ENCODE peak calls at places on chromosome 15, in four cellular contexts. U is activated CD4-positive, CD25-positive, alpha-beta regulatory T cell treated with anti-CD3 and anti-CD28 coated beads, Interleukin-2, amount 50 U/mL, for 72 hours; O is heart left ventricle; Q is CMK. K is an unnamed sample.

GRCh38 chr15:64224508-64224907 is 61.7 kb upstream of the PPIB start:
- DNase-seq in O (no peak), Q (no peak), U (no peak), K (no peak)

GRCh38 chr15:79401301-79401700 is 30.8 kb upstream of the MINAR1 start:
- DNase-seq in O (no peak), Q (no peak), U (no peak), K (no peak)

GRCh38 chr15:27059610-27060202 is 88.7 kb downstream of the GABRG3 start:
- DNase-seq in O (no peak), U (no peak), Q (peak; percentile 34), K (no peak)

GRCh38 chr15:88018865-88019626 is 237.5 kb downstream of the NTRK3 start:
- DNase-seq in O (no peak), Q (no peak), U (no peak), K (no peak)

GRCh38 chr15:56732881-56733130 is 503 bp downstream of the ZNF280D start:
- DNase-seq in U (no peak), Q (no peak), O (no peak), K (no peak)

GRCh38 chr15:69824075-69824876 is 273.4 kb downstream of the TLE3 start:
- DNase-seq in O (no peak), Q (no peak), U (no peak), K (no peak)

GRCh38 chr15:35698331-35698730 is 152.4 kb upstream of the DPH6 start:
- DNase-seq in O (no peak), Q (no peak), U (no peak), K (no peak)

GRCh38 chr15:64634576-64635485 is 140.6 kb downstream of the RBPMS2 start:
- DNase-seq in O (no peak), Q (no peak), U (no peak), K (no peak)

GRCh38 chr15:69265347-69265955 is 33.3 kb upstream of the PAQR5 start:
- DNase-seq in Q (no peak), U (no peak), O (no peak), K (peak; percentile 7)

GRCh38 chr15:44593042-44593736 is 56.2 kb downstream of the EIF3J start:
- DNase-seq in O (no peak), U (no peak), Q (no peak), K (peak; percentile 63)

GRCh38 chr15:85443593-85444328 is 63.4 kb downstream of the AKAP13 start:
- DNase-seq in Q (no peak), O (no peak), U (no peak), K (peak; percentile 42)

GRCh38 chr15:32739522-32739921 is 21.7 kb downstream of the GREM1 start:
- DNase-seq in Q (no peak), U (no peak), O (no peak), K (no peak)

GRCh38 chr15:86300371-86301106 is 220.9 kb downstream of the AGBL1 start:
- DNase-seq in Q (no peak), U (no peak), O (no peak), K (no peak)

GRCh38 chr15:65857718-65858402 is 11.4 kb upstream of the RAB11A start:
- DNase-seq in U (no peak), O (no peak), Q (no peak), K (no peak)

GRCh38 chr15:101010781-101011180 is 91.6 kb downstream of the LRRK1 start:
- DNase-seq in O (no peak), Q (no peak), U (no peak), K (no peak)

GRCh38 chr15:79179108-79179561 is 88.6 kb upstream of the RASGRF1 start:
- DNase-seq in U (no peak), Q (no peak), O (no peak), K (no peak)

GRCh38 chr15:75215107-75216004 is 13.7 kb downstream of the C15orf39 start:
- DNase-seq in O (no peak), Q (no peak), U (no peak), K (no peak)

GRCh38 chr15:32669870-32670623 is 28.5 kb downstream of the SCG5 start:
- DNase-seq in U (no peak), O (no peak), Q (no peak), K (no peak)